ENCODE peak calls at places on chromosome 2, in five cellular contexts. G is glutamatergic neuron, T is foreskin fibroblast, P is cardiac fibroblast, S is stomach. J is an unnamed sample.
A peak's percentile ranks its signal among the peaks of the same experiment; 100 is the strongest.

GRCh38 chr2:27320958-27321543 is 1.8 kb downstream of the MPV17 start:
- DNase-seq in G (peak; percentile 17), T (peak; percentile 99), P (peak; percentile 98), S (peak; percentile 64), J (peak; percentile 97)

GRCh38 chr2:27920148-27920885 is 29.8 kb downstream of the BABAM2 start:
- DNase-seq in G (no peak), T (no peak), P (peak; percentile 91), S (no peak), J (no peak)

GRCh38 chr2:33104726-33105125 is 158.0 kb downstream of the LTBP1 start:
- DNase-seq in G (no peak), T (peak; percentile 60), P (peak; percentile 51), S (no peak), J (no peak)

GRCh38 chr2:13996527-13996926 is 636.0 kb upstream of the LRATD1 start:
- DNase-seq in G (no peak), T (no peak), P (no peak), S (no peak), J (no peak)

GRCh38 chr2:36338827-36339145 is 16.8 kb upstream of the CRIM1 start:
- DNase-seq in G (no peak), T (no peak), P (peak; percentile 30), S (no peak), J (no peak)

GRCh38 chr2:141930803-141931202 is 200.0 kb downstream of the LRP1B start:
- DNase-seq in G (no peak), T (no peak), P (no peak), S (no peak), J (no peak)

GRCh38 chr2:124035001-124035400 is 9.9 kb downstream of the CNTNAP5 start:
- DNase-seq in G (no peak), T (no peak), P (no peak), S (no peak), J (no peak)

GRCh38 chr2:140308706-140309105 is 1528.5 kb upstream of the NXPH2 start:
- DNase-seq in G (no peak), T (no peak), P (no peak), S (no peak), J (no peak)

GRCh38 chr2:51027968-51028367 is 4.0 kb downstream of the NRXN1 start:
- DNase-seq in G (no peak), T (no peak), P (no peak), S (no peak), J (no peak)

GRCh38 chr2:218405365-218406208 is 5.9 kb downstream of the CTDSP1 start:
- DNase-seq in G (no peak), T (no peak), P (no peak), S (no peak), J (no peak)

GRCh38 chr2:191875859-191876258 is 29.0 kb upstream of the CAVIN2 start:
- DNase-seq in G (no peak), T (no peak), P (no peak), S (no peak), J (no peak)

GRCh38 chr2:119290859-119291587 is 67.4 kb downstream of the STEAP3 start:
- DNase-seq in G (peak; percentile 94), T (peak; percentile 59), P (peak; percentile 74), S (peak; percentile 87), J (peak; percentile 4)

GRCh38 chr2:207974214-207974600 is 51.1 kb downstream of the PLEKHM3 start:
- DNase-seq in G (no peak), T (no peak), P (no peak), S (no peak), J (no peak)

GRCh38 chr2:241895732-241896641 is 26.5 kb downstream of the RTP5 start:
- DNase-seq in G (peak; percentile 74), T (peak; percentile 47), P (peak; percentile 73), S (peak; percentile 27), J (no peak)

GRCh38 chr2:236309669-236310029 is 45.4 kb upstream of the ASB18 start:
- DNase-seq in G (peak; percentile 59), T (no peak), P (peak; percentile 12), S (no peak), J (no peak)

GRCh38 chr2:71672011-71672639 is 218.8 kb downstream of the DYSF start:
- DNase-seq in G (peak; percentile 26), T (no peak), P (no peak), S (no peak), J (no peak)

GRCh38 chr2:216392018-216392562 is 19.8 kb upstream of the MARCHF4 start:
- DNase-seq in G (no peak), T (no peak), P (no peak), S (no peak), J (no peak)

GRCh38 chr2:197372582-197372981 is 62.0 kb upstream of the ANKRD44 start:
- DNase-seq in G (no peak), T (no peak), P (no peak), S (no peak), J (no peak)

GRCh38 chr2:166775176-166775575 is 113.1 kb upstream of the XIRP2 start:
- DNase-seq in G (no peak), T (no peak), P (no peak), S (no peak), J (no peak)

GRCh38 chr2:164667566-164667965 is 46.3 kb upstream of the GRB14 start:
- DNase-seq in G (no peak), T (no peak), P (no peak), S (no peak), J (no peak)

GRCh38 chr2:4903676-4904348 is 788.4 kb upstream of the SOX11 start:
- DNase-seq in G (no peak), T (no peak), P (no peak), S (no peak), J (no peak)

GRCh38 chr2:96546797-96547196 is 10.2 kb downstream of the ARID5A start:
- DNase-seq in G (no peak), T (no peak), P (no peak), S (no peak), J (no peak)

GRCh38 chr2:237956402-237956736 is 10.4 kb upstream of the UBE2F start:
- DNase-seq in G (peak; percentile 54), T (no peak), P (no peak), S (no peak), J (no peak)

GRCh38 chr2:105032476-105032875 is 5.4 kb upstream of the MRPS9 start:
- DNase-seq in G (no peak), T (no peak), P (no peak), S (no peak), J (no peak)

GRCh38 chr2:207288628-207289027 is 122.9 kb upstream of the KLF7 start:
- DNase-seq in G (peak; percentile 23), T (no peak), P (no peak), S (no peak), J (no peak)

GRCh38 chr2:142220901-142221300 is 90.1 kb upstream of the LRP1B start:
- DNase-seq in G (no peak), T (no peak), P (peak; percentile 1), S (no peak), J (no peak)

GRCh38 chr2:27250652-27251379 is 12.0 kb downstream of the SLC30A3 start:
- DNase-seq in G (no peak), T (no peak), P (no peak), S (no peak), J (no peak)

DNA sequence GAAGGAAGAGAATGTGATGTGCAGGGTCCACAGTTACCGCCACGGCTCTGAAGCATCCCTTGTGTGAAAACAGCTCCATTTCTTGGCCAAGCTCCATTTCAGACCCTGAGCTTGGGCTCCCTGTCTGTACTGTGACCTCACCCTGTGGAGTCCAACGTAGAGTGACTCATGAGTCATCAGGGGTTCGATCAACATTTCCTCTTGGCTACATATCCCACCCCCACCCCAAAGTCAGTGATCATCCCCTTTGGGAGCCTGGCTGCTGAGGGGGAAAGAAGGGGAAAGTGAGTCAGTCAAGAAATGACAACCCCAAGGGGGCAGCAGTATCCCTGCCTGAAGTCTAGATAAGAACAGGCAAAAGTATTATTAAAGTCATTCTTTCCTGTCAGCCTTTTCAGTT is 62.2 kb downstream of the PAPOLG start:
- DNase-seq in G (no peak), T (no peak), P (no peak), S (no peak), J (no peak)
- TF ChIP-seq CTCF in G (no peak), T (no peak), P (peak; percentile 21), S (no peak), J (no peak)

GRCh38 chr2:64607381-64607780 is 46.3 kb downstream of the SERTAD2 start:
- DNase-seq in G (no peak), T (no peak), P (no peak), S (no peak), J (no peak)

GRCh38 chr2:64610456-64610855 is 43.3 kb downstream of the SERTAD2 start:
- DNase-seq in G (no peak), T (no peak), P (no peak), S (no peak), J (no peak)

GRCh38 chr2:64608867-64609228 is 44.9 kb downstream of the SERTAD2 start:
- DNase-seq in G (no peak), T (no peak), P (no peak), S (no peak), J (no peak)

GRCh38 chr2:64606495-64607363 is 47.0 kb downstream of the SERTAD2 start:
- DNase-seq in G (peak; percentile 28), T (no peak), P (peak; percentile 80), S (peak; percentile 79), J (no peak)

DNA sequence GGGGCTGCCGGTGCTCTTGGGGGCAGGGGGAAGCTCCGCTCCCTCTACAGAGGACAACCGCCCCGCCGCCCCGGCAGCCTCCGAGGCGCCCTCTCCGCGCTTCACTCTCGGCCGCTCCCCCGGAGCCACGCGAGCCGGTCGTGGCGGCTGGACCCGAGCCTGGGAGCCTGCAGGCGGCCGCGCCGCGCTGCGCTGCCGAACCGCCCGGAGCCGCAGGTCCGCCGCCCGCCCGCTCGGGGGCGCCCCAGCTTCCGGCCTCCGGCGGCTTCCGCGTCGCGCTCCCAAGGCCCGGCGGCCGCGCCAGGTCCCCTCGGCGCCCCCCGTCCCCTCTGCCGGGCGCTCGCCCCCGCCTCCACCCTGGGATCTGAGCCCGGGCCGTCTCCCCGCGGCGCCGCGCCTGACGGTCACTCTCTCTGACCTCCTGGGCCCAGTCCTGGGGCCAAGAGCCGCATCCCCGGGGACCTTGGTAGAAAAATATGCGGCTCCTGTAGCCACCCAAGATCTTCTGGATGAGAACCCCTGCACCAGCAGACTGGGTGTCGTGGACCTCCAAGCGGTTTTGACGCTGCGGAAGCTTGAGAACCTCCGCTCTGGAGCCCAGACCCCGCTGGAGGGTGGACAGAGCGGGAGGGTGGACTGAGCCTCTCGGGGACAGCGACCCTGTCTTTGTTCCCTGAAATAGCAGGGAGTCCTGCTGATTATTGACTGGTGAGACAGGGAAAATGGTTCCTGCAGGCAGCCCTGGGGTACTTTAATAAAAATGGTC is 44.3 kb downstream of the SERTAD2 start:
- DNase-seq in G (peak; percentile 66), T (no peak), P (peak; percentile 69), S (peak; percentile 70), J (no peak)
- TF ChIP-seq CTCF in G (peak; percentile 32), T (no peak), P (no peak), S (no peak), J (peak; percentile 14)

DNA sequence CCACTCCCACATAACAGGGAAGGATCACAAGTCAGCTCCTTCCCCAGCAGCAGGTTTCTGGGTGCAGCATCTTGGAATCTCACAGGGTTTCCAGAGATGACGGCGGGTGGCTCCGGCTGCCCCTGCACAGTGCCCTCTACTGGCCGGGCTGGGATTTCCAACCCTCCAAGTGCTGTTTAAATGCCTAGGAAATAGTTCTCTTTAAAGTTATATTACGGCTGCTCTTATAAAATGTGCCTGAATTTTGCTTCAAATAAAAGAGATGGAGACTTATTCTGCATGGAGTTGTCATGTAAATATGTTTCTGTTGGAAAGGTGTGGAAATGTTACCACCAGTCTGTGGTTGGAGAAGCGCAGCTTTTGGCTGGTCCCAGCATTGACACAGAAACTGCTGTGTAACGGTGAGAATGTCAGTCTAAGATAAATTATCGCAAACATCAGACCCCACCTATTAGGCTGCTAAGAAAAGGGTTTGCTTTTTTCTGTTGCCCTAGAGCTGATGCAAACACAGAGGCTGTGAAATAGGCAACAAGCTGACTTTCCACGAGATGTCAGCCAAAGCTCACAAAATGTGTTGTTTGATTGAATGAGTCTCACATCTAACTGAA is 3.3 kb upstream of the HJURP start:
- DNase-seq in G (peak; percentile 59), T (no peak), P (peak; percentile 26), S (peak; percentile 72), J (no peak)
- TF ChIP-seq CTCF in G (peak; percentile 74), T (peak; percentile 71), P (peak; percentile 78), S (no peak), J (peak; percentile 39)

GRCh38 chr2:55106148-55106547 is 55.9 kb upstream of the RTN4 start:
- DNase-seq in G (no peak), T (no peak), P (no peak), S (no peak), J (no peak)
- TF ChIP-seq CTCF in G (no peak), T (no peak), P (no peak), S (no peak), J (no peak)

J was measured in AG04449.